ENCODE peak calls at places on chromosomes 3 and 15, in six cellular contexts. N, G, S, K, T and B are unnamed samples.

GRCh38 chr3:188348445-188349244 is 194.7 kb downstream of the LPP start:
- DNase-seq in N (no peak), G (peak; percentile 58), S (peak; percentile 63), K (no peak), T (no peak), B (no peak)

GRCh38 chr3:50435382-50435781 is 68.1 kb downstream of the CACNA2D2 start:
- DNase-seq in N (peak; percentile 19), G (no peak), S (no peak), K (no peak), T (no peak), B (no peak)

GRCh38 chr3:148599478-148599877 is 98.2 kb upstream of the AGTR1 start:
- DNase-seq in N (no peak), G (no peak), S (no peak), K (no peak), T (no peak), B (no peak)

GRCh38 chr3:170717410-170718402 is 131.8 kb upstream of the SLC7A14 start:
- DNase-seq in N (peak; percentile 46), G (no peak), S (no peak), K (no peak), T (no peak), B (no peak)

GRCh38 chr3:127049390-127049789 is 66.5 kb downstream of the PLXNA1 start:
- DNase-seq in N (no peak), G (no peak), S (no peak), K (no peak), T (no peak), B (peak; percentile 36)

GRCh38 chr15:43977072-43977884 is 150.5 kb downstream of the WDR76 start:
- DNase-seq in N (no peak), G (peak; percentile 22), S (peak; percentile 48), K (no peak), T (peak; percentile 63), B (peak; percentile 2)

GRCh38 chr3:86937306-86937791 is 53.6 kb downstream of the VGLL3 start:
- DNase-seq in N (no peak), G (no peak), S (no peak), K (no peak), T (no peak), B (no peak)

GRCh38 chr15:100778831-100779288 is 100.8 kb upstream of the ALDH1A3 start:
- DNase-seq in N (no peak), G (no peak), S (no peak), K (peak; percentile 33), T (no peak), B (no peak)

GRCh38 chr3:167605871-167606270 is 47.9 kb downstream of the WDR49 start:
- DNase-seq in N (no peak), G (no peak), S (no peak), K (no peak), T (no peak), B (no peak)

GRCh38 chr15:44308874-44309273 is 20.4 kb downstream of the GOLM2 start:
- DNase-seq in N (no peak), G (no peak), S (no peak), K (no peak), T (no peak), B (no peak)

GRCh38 chr3:19641408-19641807 is 292.6 kb downstream of the EFHB start:
- DNase-seq in N (no peak), G (no peak), S (no peak), K (no peak), T (no peak), B (no peak)

GRCh38 chr3:184230081-184230602 is 757 bp downstream of the VWA5B2 start:
- DNase-seq in N (peak; percentile 49), G (peak; percentile 20), S (no peak), K (peak; percentile 58), T (no peak), B (no peak)
- TF ChIP-seq ZNF274 in N (no peak), G (peak; percentile 57), S (no peak), K (no peak), T (no peak), B (no peak)

GRCh38 chr15:70876683-70877082 is 15.6 kb downstream of the THAP10 start:
- DNase-seq in N (no peak), G (no peak), S (no peak), K (no peak), T (no peak), B (no peak)
- H3K9ac ChIP-seq in N (no peak overlapping the region), G (no peak overlapping the region), S (no peak overlapping the region), K (no peak overlapping the region), T (no peak overlapping the region), B (no peak overlapping the region)

DNA sequence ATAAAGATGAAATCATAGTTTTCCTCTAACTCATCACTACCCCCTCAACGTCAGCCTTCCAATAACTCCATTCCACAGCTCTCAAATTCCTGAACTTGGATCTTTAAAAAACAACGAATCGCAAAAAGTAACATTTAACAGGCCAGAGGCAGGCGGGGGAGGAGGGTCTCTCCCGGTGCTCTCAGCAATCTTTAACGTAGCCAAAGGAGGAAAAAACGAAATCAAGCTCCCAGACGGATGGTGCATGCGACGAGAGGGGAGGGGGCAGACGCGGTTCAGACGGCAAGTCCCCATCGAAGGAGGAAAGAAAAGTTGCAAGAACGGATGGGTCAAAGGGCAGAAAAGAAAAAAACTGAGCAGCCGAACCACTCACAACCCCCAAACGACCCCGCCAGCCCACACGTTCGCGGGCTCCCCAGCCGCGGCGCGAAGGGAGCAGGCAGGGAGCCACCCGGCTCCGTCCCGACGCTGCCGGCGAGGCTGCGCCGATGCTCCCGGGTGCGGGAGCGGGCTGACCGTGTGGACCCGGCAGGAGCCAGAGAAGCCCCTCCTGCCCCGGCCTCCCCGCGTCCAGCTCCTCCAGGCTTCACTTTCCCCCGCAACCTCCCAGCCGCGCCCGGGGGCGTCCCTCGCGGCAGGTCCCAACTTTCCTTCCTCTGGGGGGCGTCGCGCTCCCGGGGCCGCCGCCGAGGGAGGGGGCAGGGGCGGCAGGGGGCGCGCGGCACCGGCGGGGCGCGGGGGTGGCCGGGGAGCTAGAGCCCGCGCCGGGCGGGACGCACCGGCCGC is 661 bp downstream of the PEAK1 start:
- DNase-seq in N (peak; percentile 67), G (no peak), S (no peak), K (peak; percentile 64), T (no peak), B (no peak)
- TF ChIP-seq YY1 in N (no peak), G (no peak), S (no peak), K (no peak), T (no peak), B (no peak)

DNA sequence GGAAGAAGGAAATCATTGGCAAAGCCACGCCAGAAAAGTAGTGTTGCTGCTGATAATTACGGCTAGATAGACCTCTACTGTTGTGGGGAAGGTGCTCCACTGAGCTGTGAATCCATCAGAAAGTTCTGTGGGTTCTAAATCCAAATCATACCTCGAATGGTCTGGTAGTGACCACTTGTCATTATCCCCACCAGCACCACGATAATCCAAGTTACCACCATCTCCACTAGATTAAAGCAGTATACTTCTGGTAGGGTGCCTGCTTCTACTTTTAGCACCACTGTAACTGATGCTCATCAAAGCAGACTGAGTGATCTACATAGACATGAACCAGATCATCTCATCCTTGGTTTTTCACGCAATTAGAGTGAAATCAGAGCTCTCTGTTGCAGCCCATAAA is 185.5 kb downstream of the FMN1 start:
- DNase-seq in N (no peak), G (no peak), S (no peak), K (no peak), T (no peak), B (no peak)
- TF ChIP-seq ZNF274 in N (no peak), G (no peak), S (no peak), K (no peak), T (no peak), B (no peak)

GRCh38 chr15:90381515-90381914 is 6.5 kb upstream of the IQGAP1 start:
- DNase-seq in N (no peak), G (no peak), S (no peak), K (no peak), T (no peak), B (no peak)

GRCh38 chr15:90382305-90382704 is 5.7 kb upstream of the IQGAP1 start:
- DNase-seq in N (no peak), G (no peak), S (no peak), K (no peak), T (no peak), B (no peak)

GRCh38 chr15:90376789-90377188 is 11.3 kb upstream of the IQGAP1 start:
- DNase-seq in N (no peak), G (no peak), S (no peak), K (no peak), T (no peak), B (no peak)

GRCh38 chr15:90375071-90375470 is 13.0 kb upstream of the IQGAP1 start:
- DNase-seq in N (no peak), G (no peak), S (no peak), K (no peak), T (no peak), B (no peak)

GRCh38 chr15:90379263-90379662 is 8.8 kb upstream of the IQGAP1 start:
- DNase-seq in N (no peak), G (no peak), S (no peak), K (no peak), T (no peak), B (no peak)
- H3K9ac ChIP-seq in N (no peak overlapping the region), G (no peak overlapping the region), S (no peak overlapping the region), K (no peak overlapping the region), T (no peak overlapping the region), B (no peak overlapping the region)

GRCh38 chr15:69410290-69410874 is 3.8 kb upstream of the KIF23 start:
- DNase-seq in N (no peak), G (peak; percentile 11), S (peak; percentile 22), K (no peak), T (no peak), B (no peak)
- TF ChIP-seq YY1 in N (no peak), G (no peak), S (no peak), K (no peak), T (no peak), B (no peak)

DNA sequence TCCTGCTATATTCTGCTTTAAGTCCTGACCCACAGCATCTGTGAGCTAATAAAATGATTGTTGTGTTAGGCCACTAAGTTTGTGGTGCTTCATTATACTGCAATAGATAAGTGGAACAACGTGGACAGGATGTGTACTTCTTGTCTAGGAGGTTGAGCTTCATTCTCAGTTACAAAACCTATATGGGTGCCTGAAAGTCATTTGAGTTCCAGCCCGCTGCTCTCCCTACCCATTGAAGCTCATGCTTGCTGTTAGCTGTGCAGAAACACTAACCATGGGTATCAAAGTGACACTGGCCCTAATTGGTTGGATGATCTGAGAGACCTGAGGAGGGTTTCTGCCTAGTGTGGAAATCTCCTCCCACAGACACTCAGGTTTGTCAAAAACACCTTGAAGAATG is 357.2 kb downstream of the PDCD6IP start:
- DNase-seq in N (no peak), G (no peak), S (no peak), K (no peak), T (peak; percentile 45), B (no peak)
- TF ChIP-seq ZNF274 in N (no peak), G (no peak), S (no peak), K (no peak), T (no peak), B (no peak)